ENCODE peak calls at places on chromosomes 2 and 18, in nine cellular contexts. X is HepG2; G is stimulated activated naive B cell treated with anti-CD40 and anti-IgM and Interleukin-4, amounts not matched to agents 10 μg/mL and 1 μg/mL and 100 μg/mL, for 72 hours; J is foreskin keratinocyte; F is activated CD8-positive, alpha-beta T cell treated with anti-CD3 and anti-CD28 coated beads, Interleukin-2, amount 10 ng/mL, durations not matched to agents 7 days and 5 days; Y is pancreas; U is natural killer cell; D is effector memory CD8-positive, alpha-beta T cell; H is Right ventricle myocardium inferior. B is an unnamed sample.

GRCh38 chr2:62202019-62202722 is 6.3 kb downstream of the B3GNT2 start:
- ATAC-seq in X (no peak), G (peak), J (no peak), F (peak), Y (peak), U (peak), D (peak), H (no peak), B (no peak)

GRCh38 chr2:228731517-228731916 is 539.6 kb downstream of the PID1 start:
- ATAC-seq in X (no peak), G (no peak), J (peak), F (no peak), Y (no peak), U (no peak), D (no peak), H (no peak), B (peak)

GRCh38 chr2:121350884-121351283 is 65.9 kb upstream of the TFCP2L1 start:
- ATAC-seq in X (no peak), G (no peak), J (no peak), F (no peak), Y (no peak), U (no peak), D (no peak), H (no peak), B (no peak)

GRCh38 chr2:10083692-10084566 is 3.7 kb upstream of the CYS1 start:
- ATAC-seq in X (no peak), G (no peak), J (no peak), F (no peak), Y (peak), U (no peak), D (no peak), H (no peak), B (no peak)

GRCh38 chr18:68797901-68798300 is at the start of gene CCDC102B:
- ATAC-seq in X (no peak), G (no peak), J (no peak), F (no peak), Y (peak), U (no peak), D (no peak), H (peak), B (no peak)

GRCh38 chr2:213306320-213306942 is 22.2 kb downstream of the SPAG16 start:
- ATAC-seq in X (no peak), G (no peak), J (peak), F (no peak), Y (peak), U (no peak), D (no peak), H (peak), B (no peak)

GRCh38 chr2:138536302-138536701 is 34.7 kb downstream of the SPOPL start:
- ATAC-seq in X (no peak), G (peak), J (peak), F (no peak), Y (peak), U (no peak), D (no peak), H (no peak), B (no peak)

GRCh38 chr2:15861172-15861822 is 79.1 kb upstream of the MYCN start:
- ATAC-seq in X (no peak), G (no peak), J (no peak), F (no peak), Y (no peak), U (no peak), D (no peak), H (no peak), B (no peak)

GRCh38 chr18:21489119-21489750 is 111.3 kb downstream of the ESCO1 start:
- ATAC-seq in X (peak), G (peak), J (peak), F (peak), Y (peak), U (no peak), D (no peak), H (peak), B (no peak)

GRCh38 chr18:8948011-8948410 is 154.5 kb upstream of the NDUFV2 start:
- ATAC-seq in X (no peak), G (no peak), J (no peak), F (no peak), Y (no peak), U (no peak), D (no peak), H (no peak), B (no peak)

GRCh38 chr2:42962521-42962953 is 170.2 kb upstream of the HAAO start:
- ATAC-seq in X (no peak), G (peak), J (no peak), F (peak), Y (no peak), U (peak), D (no peak), H (no peak), B (no peak)

GRCh38 chr18:25223899-25224607 is 127.9 kb downstream of the ZNF521 start:
- ATAC-seq in X (no peak), G (no peak), J (no peak), F (no peak), Y (no peak), U (no peak), D (no peak), H (peak), B (no peak)

GRCh38 chr2:182593394-182593707 is 122.7 kb upstream of the DNAJC10 start:
- ATAC-seq in X (no peak), G (no peak), J (peak), F (no peak), Y (no peak), U (no peak), D (no peak), H (no peak), B (no peak)

GRCh38 chr18:76445741-76446232 is 49.3 kb downstream of the ZNF516 start:
- ATAC-seq in X (no peak), G (no peak), J (peak), F (no peak), Y (peak), U (no peak), D (no peak), H (peak), B (no peak)

GRCh38 chr2:11692966-11693521 is 23.0 kb upstream of the NTSR2 start:
- ATAC-seq in X (peak), G (peak), J (peak), F (peak), Y (peak), U (peak), D (peak), H (peak), B (peak)

GRCh38 chr2:65278450-65279030 is 50.9 kb downstream of the ACTR2 start:
- ATAC-seq in X (peak), G (peak), J (no peak), F (no peak), Y (peak), U (no peak), D (no peak), H (no peak), B (no peak)

GRCh38 chr2:242027676-242028450 is 158.3 kb downstream of the RTP5 start:
- ATAC-seq in X (no peak), G (no peak), J (no peak), F (no peak), Y (no peak), U (no peak), D (no peak), H (no peak), B (no peak)

GRCh38 chr2:85913854-85914524 is 25.2 kb upstream of the ST3GAL5 start:
- ATAC-seq in X (no peak), G (peak), J (peak), F (no peak), Y (no peak), U (no peak), D (no peak), H (peak), B (peak)

GRCh38 chr18:37762076-37762475 is 196.5 kb upstream of the CELF4 start:
- ATAC-seq in X (no peak), G (no peak), J (no peak), F (no peak), Y (no peak), U (no peak), D (no peak), H (no peak), B (no peak)

GRCh38 chr2:138722316-138722715 is 57.9 kb downstream of the NXPH2 start:
- ATAC-seq in X (peak), G (no peak), J (no peak), F (no peak), Y (no peak), U (no peak), D (no peak), H (no peak), B (no peak)

GRCh38 chr2:237414056-237414661 is at the start of gene COL6A3:
- ATAC-seq in X (no peak), G (no peak), J (no peak), F (no peak), Y (peak), U (no peak), D (no peak), H (peak), B (peak)

GRCh38 chr2:23636412-23636811 is 251.4 kb downstream of the KLHL29 start:
- ATAC-seq in X (peak), G (no peak), J (no peak), F (no peak), Y (no peak), U (no peak), D (no peak), H (peak), B (peak)

GRCh38 chr18:3081558-3081957 is 68.6 kb upstream of the LPIN2 start:
- ATAC-seq in X (no peak), G (no peak), J (no peak), F (no peak), Y (no peak), U (no peak), D (no peak), H (no peak), B (no peak)

GRCh38 chr2:216554755-216555154 is 56.1 kb downstream of the RPL37A start:
- ATAC-seq in X (no peak), G (no peak), J (no peak), F (no peak), Y (no peak), U (no peak), D (no peak), H (peak), B (no peak)

GRCh38 chr2:203498161-203498560 is 36.9 kb downstream of the RAPH1 start:
- ATAC-seq in X (no peak), G (peak), J (peak), F (no peak), Y (peak), U (no peak), D (no peak), H (peak), B (peak)

GRCh38 chr2:28322887-28323483 is 69.7 kb upstream of the FOSL2 start:
- ATAC-seq in X (no peak), G (no peak), J (no peak), F (no peak), Y (no peak), U (no peak), D (no peak), H (no peak), B (no peak)

GRCh38 chr2:216371756-216372702 is at the start of gene MARCHF4:
- ATAC-seq in X (peak), G (no peak), J (peak), F (peak), Y (peak), U (peak), D (peak), H (peak), B (peak)

GRCh38 chr2:10558281-10559030 is 110.3 kb upstream of the ODC1 start:
- ATAC-seq in X (peak), G (no peak), J (no peak), F (no peak), Y (no peak), U (no peak), D (no peak), H (peak), B (no peak)

GRCh38 chr2:207825958-207826330 is 56.2 kb upstream of the FZD5 start:
- ATAC-seq in X (no peak), G (no peak), J (no peak), F (no peak), Y (no peak), U (no peak), D (no peak), H (peak), B (peak)